ENCODE peak calls at places on chromosomes 6 and 20, in nine cellular contexts. O, P, F, J, U, Y, R, H and N are unnamed samples.

GRCh38 chr6:32975886-32976285 is 7.5 kb downstream of the BRD2 start:
- DNase-seq in O (no peak), P (no peak), F (no peak), J (no peak), U (no peak), Y (no peak), R (no peak), H (no peak), N (no peak)

GRCh38 chr6:31083742-31084354 is 28.5 kb downstream of the C6orf15 start:
- DNase-seq in O (peak; percentile 72), P (peak; percentile 93), F (peak; percentile 54), J (peak; percentile 64), U (peak; percentile 75), Y (peak; percentile 81), R (peak; percentile 91), H (peak; percentile 65), N (peak; percentile 20)

GRCh38 chr6:9131616-9132015 is 696.3 kb upstream of the SLC35B3 start:
- DNase-seq in O (no peak), P (no peak), F (no peak), J (no peak), U (peak; percentile 1), Y (no peak), R (no peak), H (peak; percentile 12), N (peak; percentile 15)

GRCh38 chr6:99145738-99146137 is 198.0 kb upstream of the FBXL4 start:
- DNase-seq in O (no peak), P (no peak), F (no peak), J (no peak), U (no peak), Y (no peak), R (no peak), H (no peak), N (no peak)

GRCh38 chr6:143953922-143954321 is 54.1 kb downstream of the PLAGL1 start:
- DNase-seq in O (no peak), P (peak; percentile 72), F (no peak), J (no peak), U (no peak), Y (no peak), R (no peak), H (no peak), N (no peak)

GRCh38 chr6:2830183-2830582 is 11.5 kb downstream of the SERPINB1 start:
- DNase-seq in O (no peak), P (no peak), F (no peak), J (no peak), U (no peak), Y (no peak), R (no peak), H (no peak), N (no peak)

GRCh38 chr6:19723533-19723932 is 113.6 kb upstream of the ID4 start:
- DNase-seq in O (peak; percentile 70), P (no peak), F (peak; percentile 46), J (no peak), U (no peak), Y (no peak), R (peak; percentile 81), H (no peak), N (no peak)

GRCh38 chr6:128333581-128334223 is 186.7 kb downstream of the PTPRK start:
- DNase-seq in O (no peak), P (no peak), F (no peak), J (no peak), U (no peak), Y (no peak), R (no peak), H (no peak), N (no peak)

GRCh38 chr6:139474145-139475108 is 100.0 kb upstream of the CITED2 start:
- DNase-seq in O (peak; percentile 56), P (peak; percentile 59), F (no peak), J (no peak), U (peak; percentile 44), Y (no peak), R (peak; percentile 34), H (peak; percentile 15), N (no peak)

GRCh38 chr20:4491643-4492042 is 230.1 kb upstream of the PRND start:
- DNase-seq in O (no peak), P (no peak), F (no peak), J (no peak), U (no peak), Y (no peak), R (no peak), H (no peak), N (no peak)

GRCh38 chr20:63056236-63057132 is 49.7 kb upstream of the BHLHE23 start:
- DNase-seq in O (peak; percentile 39), P (peak; percentile 94), F (peak; percentile 11), J (peak; percentile 85), U (peak; percentile 43), Y (peak; percentile 88), R (peak; percentile 26), H (peak; percentile 88), N (peak; percentile 77)

GRCh38 chr6:90435207-90435899 is 138.7 kb upstream of the BACH2 start:
- DNase-seq in O (no peak), P (no peak), F (no peak), J (no peak), U (no peak), Y (no peak), R (no peak), H (no peak), N (no peak)

GRCh38 chr6:90432408-90432775 is 135.7 kb upstream of the BACH2 start:
- DNase-seq in O (no peak), P (no peak), F (no peak), J (no peak), U (no peak), Y (no peak), R (no peak), H (no peak), N (no peak)

GRCh38 chr6:90436403-90436802 is 139.8 kb upstream of the BACH2 start:
- DNase-seq in O (no peak), P (no peak), F (peak; percentile 41), J (no peak), U (no peak), Y (no peak), R (no peak), H (no peak), N (no peak)

GRCh38 chr6:90432937-90433336 is 136.3 kb upstream of the BACH2 start:
- DNase-seq in O (no peak), P (no peak), F (no peak), J (no peak), U (no peak), Y (no peak), R (no peak), H (no peak), N (no peak)

GRCh38 chr6:90434096-90434495 is 137.5 kb upstream of the BACH2 start:
- DNase-seq in O (no peak), P (peak; percentile 84), F (no peak), J (no peak), U (no peak), Y (no peak), R (no peak), H (peak; percentile 35), N (no peak)
- TF ChIP-seq CTCF in O (no peak), P (peak; percentile 78), F (peak; percentile 11), J (no peak), U (no peak), Y (no peak), R (no peak), H (peak; percentile 30), N (peak; percentile 49)

GRCh38 chr6:15852289-15852688 is 189.5 kb upstream of the DTNBP1 start:
- DNase-seq in O (no peak), P (no peak), F (no peak), J (no peak), U (no peak), Y (no peak), R (no peak), H (no peak), N (no peak)

GRCh38 chr6:15854378-15854777 is 191.6 kb upstream of the DTNBP1 start:
- DNase-seq in O (no peak), P (no peak), F (no peak), J (no peak), U (no peak), Y (no peak), R (no peak), H (no peak), N (no peak)

GRCh38 chr6:15855311-15855710 is 192.5 kb upstream of the DTNBP1 start:
- DNase-seq in O (no peak), P (peak; percentile 79), F (no peak), J (no peak), U (no peak), Y (no peak), R (no peak), H (no peak), N (no peak)

DNA sequence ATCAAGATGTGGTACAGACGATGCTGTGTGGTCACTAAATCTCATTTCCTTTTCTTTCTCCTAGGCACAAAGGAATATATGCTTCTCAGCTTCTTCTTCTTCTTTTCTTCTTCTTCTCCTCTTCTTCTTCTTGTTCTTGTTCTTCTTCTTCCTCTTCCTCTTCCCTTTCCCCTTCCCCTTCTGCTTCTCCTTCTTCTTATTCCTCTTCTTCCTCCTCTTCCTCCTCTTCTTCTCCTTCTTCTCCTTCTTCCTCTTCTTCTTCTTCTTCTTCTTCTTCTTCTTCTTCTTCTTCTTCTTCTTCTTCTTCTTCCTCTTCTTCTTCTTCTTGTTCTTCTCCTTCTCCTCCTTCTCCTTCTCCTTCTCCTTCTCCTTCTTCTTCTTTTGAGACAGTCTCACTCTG is 190.4 kb upstream of the DTNBP1 start:
- DNase-seq in O (no peak), P (no peak), F (no peak), J (no peak), U (no peak), Y (no peak), R (no peak), H (no peak), N (no peak)
- TF ChIP-seq CTCF in O (no peak), P (no peak), F (no peak), J (no peak), U (no peak), Y (no peak), R (no peak), H (no peak), N (no peak)

DNA sequence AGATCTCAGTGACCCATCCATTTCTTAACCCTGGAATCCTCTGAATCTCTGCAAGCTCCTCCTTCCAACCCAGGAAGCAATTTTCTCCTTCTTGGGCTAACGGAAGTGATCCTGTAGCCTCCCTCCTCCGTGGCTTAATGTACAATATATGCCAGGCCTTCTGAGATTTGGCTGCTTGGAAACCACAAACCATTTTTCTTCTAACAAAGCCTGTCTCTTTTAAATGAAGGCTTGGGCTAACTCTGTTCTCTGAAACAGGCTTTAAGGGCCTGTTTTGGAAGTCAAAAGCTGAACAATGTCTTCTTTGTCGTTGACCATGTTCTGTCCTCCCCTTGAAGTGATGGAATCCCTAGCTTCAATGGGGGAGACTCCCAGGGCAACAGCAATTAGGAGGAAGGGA is 14.9 kb downstream of the FYN start:
- DNase-seq in O (no peak), P (no peak), F (no peak), J (no peak), U (no peak), Y (no peak), R (no peak), H (no peak), N (no peak)
- TF ChIP-seq CTCF in O (no peak), P (no peak), F (no peak), J (no peak), U (no peak), Y (no peak), R (no peak), H (no peak), N (no peak)

DNA sequence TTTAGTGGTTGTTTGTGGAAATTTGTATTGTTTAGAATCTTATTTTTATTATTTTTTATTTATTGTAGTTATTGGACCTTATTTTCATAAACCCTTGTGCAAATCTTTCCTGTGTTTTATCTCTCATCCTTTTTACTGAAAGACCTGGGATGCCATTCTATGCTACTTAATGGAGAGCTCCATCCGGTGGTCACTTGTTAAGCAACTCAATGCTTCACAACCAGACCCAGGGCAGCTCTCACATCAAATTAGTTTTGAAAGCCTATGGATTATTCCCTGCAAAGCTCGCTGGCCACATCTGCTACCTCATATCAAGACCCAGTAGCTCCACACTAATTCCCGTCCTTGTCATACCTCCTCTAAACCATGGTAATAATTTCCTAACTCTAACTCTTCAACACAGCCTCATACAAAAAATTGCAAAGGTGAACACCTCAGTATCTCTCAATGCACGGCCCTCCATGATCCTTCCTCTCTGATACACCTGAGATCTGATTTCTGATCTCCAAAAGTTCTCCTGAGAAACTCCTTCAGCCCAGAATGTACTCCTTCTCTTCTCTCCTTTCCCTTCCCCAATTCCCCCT is 296.6 kb upstream of the MANEA start:
- DNase-seq in O (peak; percentile 1), P (no peak), F (peak; percentile 26), J (peak; percentile 24), U (peak; percentile 39), Y (no peak), R (peak; percentile 50), H (peak; percentile 12), N (no peak)
- TF ChIP-seq CTCF in O (no peak), P (peak; percentile 81), F (no peak), J (peak; percentile 64), U (peak; percentile 29), Y (peak; percentile 44), R (peak; percentile 28), H (peak; percentile 52), N (peak; percentile 66)